ENCODE peak calls at places on chromosomes 6 and 20, in ten cellular contexts. X, C, M, B, D, V, U, H, T and O are unnamed samples.

GRCh38 chr20:19100975-19101374 is 111.5 kb upstream of the SLC24A3 start:
- DNase-seq in V (no peak), X (no peak), D (no peak), M (no peak), H (no peak), T (no peak), U (no peak), C (no peak), B (no peak), O (no peak)

GRCh38 chr6:149834513-149835481 is 29.4 kb downstream of the LRP11 start:
- DNase-seq in X (no peak), H (no peak), B (no peak), D (peak; percentile 96), V (peak; percentile 79), M (no peak), U (no peak), T (peak; percentile 79), C (peak; percentile 87), O (peak; percentile 79)

GRCh38 chr6:23081701-23082100 is 512.3 kb downstream of the HDGFL1 start:
- DNase-seq in D (no peak), C (no peak), T (no peak), V (no peak), X (no peak), H (no peak), B (peak; percentile 4), M (no peak), U (no peak), O (no peak)

GRCh38 chr20:57501461-57502330 is 23.2 kb downstream of the CTCFL start:
- DNase-seq in H (no peak), M (peak; percentile 8), U (no peak), C (no peak), V (no peak), B (no peak), X (no peak), D (no peak), T (no peak), O (no peak)

GRCh38 chr20:32522525-32522774 is 62.7 kb downstream of the NOL4L start:
- DNase-seq in X (no peak), C (no peak), U (peak; percentile 74), M (no peak), B (no peak), D (no peak), T (no peak), H (peak; percentile 64), V (no peak), O (no peak)

GRCh38 chr6:154157082-154157481 is 118.0 kb downstream of the OPRM1 start:
- DNase-seq in V (no peak), B (no peak), T (no peak), M (no peak), X (no peak), C (no peak), U (no peak), H (no peak), D (no peak), O (no peak)

GRCh38 chr20:32497589-32498224 is 87.4 kb downstream of the NOL4L start:
- DNase-seq in D (no peak), U (no peak), V (no peak), C (no peak), T (no peak), M (no peak), B (no peak), H (no peak), X (no peak), O (no peak)

GRCh38 chr6:147156218-147156617 is 48.0 kb upstream of the STXBP5 start:
- DNase-seq in M (no peak), C (no peak), B (no peak), U (no peak), V (no peak), T (no peak), X (no peak), D (no peak), H (no peak), O (no peak)

GRCh38 chr6:167827588-167828324 is 1.0 kb downstream of the AFDN start:
- DNase-seq in D (peak; percentile 25), H (peak; percentile 83), T (peak; percentile 33), B (no peak), X (no peak), M (no peak), V (peak; percentile 18), C (peak; percentile 37), U (peak; percentile 86), O (peak; percentile 58)

GRCh38 chr20:8912731-8913130 is 156.2 kb upstream of the PLCB4 start:
- DNase-seq in B (no peak), C (no peak), D (no peak), T (no peak), U (no peak), H (no peak), V (no peak), X (no peak), M (no peak), O (no peak)

GRCh38 chr6:35903679-35904078 is 17.2 kb downstream of the SRPK1 start:
- DNase-seq in D (no peak), U (no peak), H (no peak), T (no peak), M (no peak), X (no peak), V (no peak), B (no peak), C (no peak), O (no peak)

GRCh38 chr6:34981951-34982350 is 92.9 kb downstream of the ANKS1A start:
- DNase-seq in B (no peak), U (no peak), D (no peak), X (no peak), C (peak; percentile 30), V (peak; percentile 47), M (no peak), T (peak; percentile 24), H (no peak), O (peak; percentile 52)

GRCh38 chr6:75268121-75268987 is 16.2 kb downstream of the TMEM30A start:
- DNase-seq in D (no peak), X (no peak), C (no peak), B (no peak), H (no peak), V (peak; percentile 54), T (peak; percentile 18), M (no peak), U (no peak), O (no peak)

GRCh38 chr20:46485431-46485830 is 27.9 kb downstream of the ZNF334 start:
- DNase-seq in C (no peak), M (no peak), D (no peak), T (peak; percentile 70), H (no peak), X (no peak), V (no peak), U (no peak), B (no peak), O (no peak)

GRCh38 chr20:44342240-44342639 is 5.4 kb downstream of the R3HDML start:
- DNase-seq in H (no peak), X (no peak), T (no peak), U (no peak), V (peak; percentile 8), B (no peak), M (no peak), D (no peak), C (peak; percentile 12), O (no peak)

GRCh38 chr20:38043512-38044300 is 10.2 kb downstream of the RPRD1B start:
- DNase-seq in U (no peak), X (no peak), M (peak; percentile 94), V (peak; percentile 85), T (peak; percentile 97), H (no peak), C (peak; percentile 58), D (no peak), B (peak; percentile 36), O (peak; percentile 93)

GRCh38 chr6:82614518-82614917 is 250.9 kb downstream of the TPBG start:
- DNase-seq in B (no peak), T (no peak), C (no peak), V (no peak), U (no peak), H (no peak), D (no peak), M (no peak), X (no peak), O (no peak)
- H3K4me3 ChIP-seq in B (no peak overlapping the region), T (no peak overlapping the region), C (no peak overlapping the region), V (no peak overlapping the region), U (no peak overlapping the region), H (no peak overlapping the region), D (no peak overlapping the region), M (no peak overlapping the region), X (no peak overlapping the region), O (no peak overlapping the region)

GRCh38 chr6:120771019-120771418 is 563.3 kb downstream of the TBC1D32 start:
- DNase-seq in D (no peak), C (no peak), B (no peak), U (no peak), M (no peak), X (no peak), V (no peak), T (no peak), H (no peak), O (no peak)
- H3K4me3 ChIP-seq in D (no peak overlapping the region), C (no peak overlapping the region), B (no peak overlapping the region), U (no peak overlapping the region), M (no peak overlapping the region), X (no peak overlapping the region), V (no peak overlapping the region), T (no peak overlapping the region), H (no peak overlapping the region), O (no peak overlapping the region)

GRCh38 chr6:2432258-2432657 is 186.9 kb upstream of the GMDS start:
- DNase-seq in B (peak; percentile 55), H (no peak), V (peak; percentile 97), T (peak; percentile 93), X (peak; percentile 95), D (no peak), M (peak; percentile 91), C (peak; percentile 87), U (no peak), O (peak; percentile 73)
- H3K4me3 ChIP-seq in B (no peak overlapping the region), H (no peak overlapping the region), V (no peak overlapping the region), T (no peak overlapping the region), X (no peak overlapping the region), D (no peak overlapping the region), M (no peak overlapping the region), C (no peak overlapping the region), U (no peak overlapping the region), O (no peak overlapping the region)

GRCh38 chr6:6857528-6857927 is 250.2 kb upstream of the RREB1 start:
- DNase-seq in C (no peak), V (no peak), B (no peak), U (no peak), T (no peak), M (no peak), X (no peak), D (no peak), H (no peak), O (no peak)

GRCh38 chr6:6859722-6860121 is 248.0 kb upstream of the RREB1 start:
- DNase-seq in V (no peak), D (no peak), B (no peak), T (no peak), X (no peak), H (no peak), U (no peak), C (no peak), M (no peak), O (no peak)

GRCh38 chr6:6858533-6858982 is 249.2 kb upstream of the RREB1 start:
- DNase-seq in H (no peak), B (no peak), X (no peak), M (no peak), U (no peak), D (no peak), C (no peak), T (no peak), V (no peak), O (no peak)

GRCh38 chr6:6861346-6861745 is 246.4 kb upstream of the RREB1 start:
- DNase-seq in B (no peak), V (no peak), D (no peak), X (no peak), M (no peak), C (no peak), H (no peak), U (no peak), T (no peak), O (no peak)

GRCh38 chr6:6856538-6857523 is 250.9 kb upstream of the RREB1 start:
- DNase-seq in C (peak; percentile 15), B (no peak), U (peak; percentile 78), H (no peak), D (peak; percentile 68), M (peak; percentile 19), X (no peak), V (peak; percentile 37), T (peak; percentile 98), O (peak; percentile 59)
- H3K4me3 ChIP-seq in C (no peak overlapping the region), B (no peak overlapping the region), U (peak overlapping the region; percentile 45), H (no peak overlapping the region), D (no peak overlapping the region), M (no peak overlapping the region), X (no peak overlapping the region), V (no peak overlapping the region), T (peak overlapping the region; percentile 36), O (peak overlapping the region; percentile 4)